ENCODE peak calls at places on chromosomes 16 and 17, in five cellular contexts. J, Q, V, R and Y are unnamed samples. For H3K36me3 and H3K4me1, the result is how much of the 10 kb centered on the place peaks cover.

GRCh38 chr17:17042851-17043667 is 802 bp downstream of the MPRIP start:
- DNase-seq in J (no peak), V (peak), R (peak), Q (peak), Y (peak)

GRCh38 chr17:29570521-29570920 is 2.0 kb downstream of the TP53I13 start:
- DNase-seq in V (no peak), J (no peak), Q (no peak), R (no peak), Y (no peak)

GRCh38 chr17:74859439-74860228 is at the start of gene GRIN2C:
- DNase-seq in R (no peak), J (no peak), V (no peak), Q (no peak), Y (peak)

GRCh38 chr17:78118801-78119241 is 9.7 kb downstream of the TMC6 start:
- DNase-seq in J (no peak), Q (no peak), V (no peak), R (no peak), Y (no peak)

GRCh38 chr16:31201511-31202401 is 804 bp downstream of the PYCARD start:
- DNase-seq in R (no peak), V (peak), Q (peak), J (no peak), Y (no peak)

GRCh38 chr16:19691161-19691850 is 26.7 kb downstream of the KNOP1 start:
- DNase-seq in Q (no peak), R (no peak), V (peak), J (no peak), Y (no peak)

GRCh38 chr16:51759329-51759728 is 608.3 kb upstream of the SALL1 start:
- DNase-seq in Q (no peak), V (no peak), R (no peak), J (no peak), Y (no peak)

GRCh38 chr17:15261818-15262290 is 3.3 kb downstream of the PMP22 start:
- DNase-seq in V (peak), Q (peak), J (no peak), R (no peak), Y (peak)

DNA sequence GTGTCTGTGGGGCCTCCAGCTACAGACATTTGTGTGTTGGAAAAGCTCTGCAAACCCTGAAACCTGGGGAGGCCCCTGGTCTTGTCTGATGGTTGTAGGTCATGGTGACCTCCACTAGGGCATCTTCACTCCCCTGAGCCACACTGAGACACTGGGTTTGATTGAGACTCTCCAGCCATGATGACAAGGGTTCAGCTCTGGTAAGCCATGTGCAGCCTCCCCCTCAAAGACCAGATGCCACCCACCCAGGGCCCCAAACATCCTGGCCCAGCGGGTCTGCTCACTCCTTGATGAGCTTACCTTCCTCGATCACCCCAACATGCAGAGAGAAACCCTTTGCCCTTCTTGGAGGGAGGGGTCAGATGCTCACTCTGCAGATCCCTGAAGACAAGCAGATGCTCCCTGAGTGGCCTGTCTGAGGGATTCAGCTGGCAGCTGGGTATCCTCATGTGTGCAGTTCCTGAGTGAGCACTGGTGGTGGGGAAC is 101.6 kb downstream of the METRNL start:
- DNase-seq in V (peak), R (no peak), Q (no peak), J (no peak), Y (no peak)
- H3K36me3 ChIP-seq in V (under half), R (under half), Q (under half), J (under half), Y (under half)

DNA sequence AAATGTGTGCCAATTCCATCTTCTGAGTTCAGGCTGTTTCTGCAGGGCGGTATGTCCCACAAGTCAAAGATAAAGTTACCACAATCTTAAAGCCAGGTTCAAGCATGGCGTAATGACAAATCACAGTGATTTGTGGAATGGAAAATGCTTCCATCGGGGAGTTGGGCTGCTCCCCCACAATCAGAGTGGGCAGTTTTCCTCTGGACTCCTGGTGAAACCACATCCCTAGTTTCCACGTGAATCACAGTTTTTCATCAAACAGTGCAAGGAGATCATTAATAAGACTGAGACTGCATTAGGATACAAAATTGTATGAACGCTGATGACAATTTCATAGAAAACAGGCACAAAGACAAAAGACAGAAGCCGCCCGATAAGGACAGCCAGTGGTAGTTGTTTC is 3.5 kb downstream of the LITAF start:
- DNase-seq in R (no peak), V (peak), Q (peak), J (no peak), Y (peak)
- H3K4me1 ChIP-seq in R (under half), V (under half), Q (under half), J (under half), Y (under half)

GRCh38 chr17:76271669-76272540 is 6.8 kb downstream of the UBALD2 start:
- DNase-seq in V (no peak), J (no peak), Q (no peak), R (no peak), Y (no peak)
- H3K9ac ChIP-seq in V (no peak), J (no peak), Q (no peak), R (peak), Y (peak)

GRCh38 chr17:37147301-37147812 is 198.6 kb downstream of the AATF start:
- DNase-seq in R (no peak), J (no peak), V (no peak), Q (no peak), Y (peak)

GRCh38 chr17:37142294-37142944 is 193.7 kb downstream of the AATF start:
- DNase-seq in Q (no peak), V (no peak), J (no peak), R (no peak), Y (no peak)

GRCh38 chr17:37146578-37147119 is 197.9 kb downstream of the AATF start:
- DNase-seq in Q (no peak), R (no peak), V (no peak), J (no peak), Y (no peak)

DNA sequence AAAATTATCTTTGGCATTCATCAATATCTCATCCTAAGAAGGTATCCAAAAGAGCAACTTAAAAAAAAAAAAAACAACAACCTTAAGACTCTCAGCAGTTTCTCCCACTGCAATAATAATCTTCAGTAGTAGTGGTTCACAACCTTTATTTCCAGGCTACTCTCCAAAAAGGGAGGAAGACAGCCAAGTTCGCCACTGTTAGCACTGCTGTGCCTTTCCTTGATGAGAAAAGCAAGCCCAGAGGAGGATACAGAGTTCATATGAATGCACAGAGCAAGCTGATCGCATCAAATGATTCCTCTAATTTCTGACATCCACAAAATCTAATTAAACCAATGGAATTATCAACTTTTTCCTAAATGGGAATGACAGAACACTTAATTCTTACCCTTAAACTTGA is 199.4 kb downstream of the AATF start:
- DNase-seq in R (no peak), V (no peak), Q (peak), J (no peak), Y (no peak)
- H3K36me3 ChIP-seq in R (under half), V (under half), Q (under half), J (under half), Y (half or more)

GRCh38 chr17:48047741-48048320 is 328 bp upstream of the NFE2L1 start:
- DNase-seq in R (peak), J (peak), Q (peak), V (peak), Y (peak)
- H3K4me1 ChIP-seq in R (under half), J (half or more), Q (under half), V (under half), Y (half or more)

DNA sequence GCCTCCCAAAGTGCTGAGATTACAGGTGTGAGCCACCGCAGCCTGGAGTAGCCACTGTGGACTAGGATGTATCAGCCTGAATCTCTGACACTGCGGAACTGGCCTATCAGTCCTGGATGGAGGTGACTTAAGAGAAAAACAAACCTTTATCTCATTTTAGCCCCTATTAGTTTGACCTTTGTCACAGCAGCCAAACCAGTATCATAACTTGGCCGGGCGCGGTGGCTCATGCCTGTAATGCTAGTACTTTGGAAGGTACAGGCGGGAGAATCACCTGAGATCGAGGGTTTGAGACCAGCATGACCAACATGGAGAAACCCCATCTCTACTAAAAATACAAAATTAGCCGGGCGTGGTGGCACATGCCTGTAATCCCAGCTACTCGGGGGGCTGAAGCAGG is 51.8 kb upstream of the USP7 start:
- DNase-seq in J (no peak), Q (no peak), V (no peak), R (no peak), Y (no peak)
- H3K9ac ChIP-seq in J (no peak), Q (no peak), V (no peak), R (no peak), Y (no peak)

GRCh38 chr16:16124974-16125373 is 98.3 kb downstream of the ABCC6 start:
- DNase-seq in Q (no peak), J (no peak), V (no peak), R (no peak), Y (no peak)
- H3K36me3 ChIP-seq in Q (under half), J (under half), V (under half), R (under half), Y (half or more)